ENCODE peak calls at places on chromosome 22, in four cellular contexts. Y is CD8-positive, alpha-beta T cell; Q is effector memory CD4-positive, alpha-beta T cell; G is brain microvascular endothelial cell. V is an unnamed sample. For H3K27me3, the result is how much of the 10 kb centered on the place peaks cover.

GRCh38 chr22:50271519-50271970 is 1.4 kb upstream of the MAPK11 start:
- DNase-seq in Q (peak), G (no peak), Y (peak), V (peak)

GRCh38 chr22:35434061-35434750 is 34.3 kb downstream of the MCM5 start:
- DNase-seq in Q (no peak), Y (no peak), G (no peak), V (no peak)

GRCh38 chr22:31790240-31790639 is 36.4 kb downstream of the DEPDC5 start:
- DNase-seq in Y (no peak), G (no peak), Q (no peak), V (no peak)

GRCh38 chr22:46119093-46119728 is 31.1 kb upstream of the PPARA start:
- DNase-seq in G (no peak), Q (no peak), Y (no peak), V (no peak)

GRCh38 chr22:49913026-49913425 is 5.2 kb downstream of the ALG12 start:
- DNase-seq in Q (no peak), G (no peak), Y (no peak), V (no peak)

GRCh38 chr22:31127181-31127772 is 4.5 kb downstream of the INPP5J start:
- DNase-seq in Y (no peak), Q (no peak), G (no peak), V (no peak)

GRCh38 chr22:20437253-20438065 is at the start of gene SCARF2:
- DNase-seq in G (no peak), Y (no peak), Q (no peak), V (no peak)

GRCh38 chr22:20777420-20778177 is 3.7 kb downstream of the SERPIND1 start:
- DNase-seq in G (peak), Y (no peak), Q (no peak), V (no peak)

GRCh38 chr22:30265851-30266444 is 703 bp downstream of the OSM start:
- DNase-seq in G (no peak), Y (peak), Q (peak), V (peak)

GRCh38 chr22:49983148-49984042 is 22.8 kb downstream of the PIM3 start:
- DNase-seq in Y (peak), Q (no peak), G (no peak), V (no peak)

GRCh38 chr22:20429254-20430100 is 8.1 kb downstream of the SCARF2 start:
- DNase-seq in Y (peak), G (no peak), Q (peak), V (peak)

GRCh38 chr22:22761963-22762772 is 117.8 kb downstream of the GGTLC2 start:
- DNase-seq in Y (no peak), Q (no peak), G (no peak), V (no peak)

DNA sequence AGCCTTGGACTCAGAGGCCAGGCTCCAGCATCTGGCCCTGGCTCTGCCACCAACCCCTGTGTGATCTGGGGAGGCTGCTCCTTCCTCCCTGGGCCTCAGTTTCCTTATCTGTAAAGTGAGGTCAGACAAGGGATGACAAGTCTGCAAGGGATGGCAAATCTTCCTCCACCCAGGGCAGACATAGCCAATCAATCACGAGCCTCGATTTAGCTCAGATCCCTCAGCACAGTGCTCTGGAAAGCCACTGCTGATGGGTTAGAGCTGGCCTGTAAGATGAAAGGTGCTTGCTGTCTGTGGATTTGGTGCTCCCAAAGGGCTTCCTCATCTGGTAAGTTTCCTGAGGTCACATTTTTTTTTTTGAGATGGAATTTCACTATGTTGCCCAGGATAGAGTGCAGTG is 20.2 kb downstream of the NPTXR start:
- DNase-seq in Y (no peak), G (no peak), Q (no peak), V (no peak)
- H3K27me3 ChIP-seq in Y (under half), G (under half), Q (under half), V (under half)

GRCh38 chr22:38446018-38446601 is 8.9 kb downstream of the KCNJ4 start:
- DNase-seq in G (no peak), Q (no peak), Y (no peak), V (no peak)
- H3K27me3 ChIP-seq in G (under half), Q (under half), Y (under half), V (under half)

GRCh38 chr22:24819941-24820461 is 14.0 kb downstream of the SGSM1 start:
- DNase-seq in G (no peak), Y (no peak), Q (no peak), V (no peak)
- H3K27me3 ChIP-seq in G (under half), Y (under half), Q (under half), V (under half)

GRCh38 chr22:41915035-41915782 is at the start of gene SHISA8:
- DNase-seq in Y (peak), Q (peak), G (no peak), V (no peak)
- H3K27me3 ChIP-seq in Y (under half), Q (under half), G (half or more), V (half or more)

GRCh38 chr22:45102896-45103420 is 60.8 kb upstream of the NUP50 start:
- DNase-seq in Q (no peak), Y (no peak), G (no peak), V (no peak)
- H3K27me3 ChIP-seq in Q (under half), Y (under half), G (under half), V (under half)

DNA sequence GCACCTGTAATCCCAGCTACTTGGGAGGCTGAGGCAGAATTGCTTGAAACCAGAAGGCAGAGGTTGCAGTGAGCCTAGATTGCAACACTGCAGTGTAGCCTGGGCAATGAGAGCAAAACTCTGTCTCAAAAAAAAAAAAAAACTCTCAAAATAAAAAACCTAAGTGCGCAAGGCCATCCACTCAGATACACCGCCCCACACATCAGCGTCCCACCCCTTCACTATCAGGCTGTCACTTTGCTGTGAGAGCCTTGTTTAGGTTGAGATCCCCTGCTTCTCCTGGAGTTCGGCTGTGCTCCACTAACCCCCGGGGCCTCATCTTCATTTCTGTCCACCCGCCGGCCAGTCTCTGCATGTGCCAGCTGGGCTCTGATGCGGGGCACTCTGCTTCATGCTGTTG is 12.1 kb downstream of the SLC25A1 start:
- DNase-seq in Y (no peak), Q (no peak), G (no peak), V (no peak)
- H3K27me3 ChIP-seq in Y (under half), Q (under half), G (under half), V (under half)

GRCh38 chr22:17746916-17747315 is 27.4 kb downstream of the BID start:
- DNase-seq in Y (no peak), G (no peak), Q (no peak), V (no peak)
- H3K27me3 ChIP-seq in Y (under half), G (under half), Q (under half), V (under half)

GRCh38 chr22:39559456-39560105 is 11.0 kb upstream of the CACNA1I start:
- DNase-seq in Q (no peak), Y (no peak), G (no peak), V (no peak)

GRCh38 chr22:39560127-39560526 is 10.4 kb upstream of the CACNA1I start:
- DNase-seq in G (no peak), Y (no peak), Q (no peak), V (no peak)

GRCh38 chr22:39556970-39557811 is 13.4 kb upstream of the CACNA1I start:
- DNase-seq in G (no peak), Q (no peak), Y (peak), V (no peak)

GRCh38 chr22:39558254-39558727 is 12.3 kb upstream of the CACNA1I start:
- DNase-seq in G (no peak), Q (no peak), Y (no peak), V (peak)

GRCh38 chr22:39558950-39559349 is 11.6 kb upstream of the CACNA1I start:
- DNase-seq in Q (no peak), G (no peak), Y (no peak), V (no peak)
- H3K27me3 ChIP-seq in Q (under half), G (under half), Y (under half), V (under half)

GRCh38 chr22:37209140-37209845 is 3.0 kb downstream of the SSTR3 start:
- DNase-seq in Q (no peak), G (no peak), Y (no peak), V (no peak)

GRCh38 chr22:37211075-37211852 is 1.0 kb downstream of the SSTR3 start:
- DNase-seq in Y (no peak), Q (no peak), G (no peak), V (no peak)

GRCh38 chr22:37211853-37212173 is 464 bp downstream of the SSTR3 start:
- DNase-seq in Q (no peak), Y (no peak), G (no peak), V (no peak)

GRCh38 chr22:37208401-37209139 is 3.7 kb downstream of the SSTR3 start:
- DNase-seq in Y (no peak), Q (no peak), G (no peak), V (no peak)

GRCh38 chr22:37210041-37210803 is 2.1 kb downstream of the SSTR3 start:
- DNase-seq in Y (no peak), G (no peak), Q (no peak), V (no peak)
- H3K27me3 ChIP-seq in Y (under half), G (under half), Q (under half), V (under half)

V was measured in upper lobe of left lung.